ENCODE peak calls at places on chromosomes 12 and 14, in five cellular contexts. K is left ventricle myocardium inferior; R is CD8-positive, alpha-beta T cell; S is BE2C; N is astrocyte. Z is an unnamed sample. For H3K4me1, H3K36me3 and H3K27me3, the result is how much of the 10 kb centered on the place peaks cover.

GRCh38 chr14:101726295-101726953 is 35.1 kb upstream of the PPP2R5C start:
- DNase-seq in K (no peak), R (no peak), S (no peak), N (no peak), Z (no peak)

GRCh38 chr12:125021096-125021495 is 27.7 kb downstream of the BRI3BP start:
- DNase-seq in K (no peak), R (no peak), S (no peak), N (no peak), Z (no peak)

GRCh38 chr12:60172696-60173095 is 576.9 kb downstream of the SLC16A7 start:
- DNase-seq in K (no peak), R (no peak), S (no peak), N (no peak), Z (no peak)

GRCh38 chr12:93547778-93548177 is 24.7 kb upstream of the SOCS2 start:
- DNase-seq in K (no peak), R (no peak), S (no peak), N (no peak), Z (no peak)

GRCh38 chr12:20248646-20249045 is 119.7 kb upstream of the PDE3A start:
- DNase-seq in K (no peak), R (no peak), S (no peak), N (no peak), Z (no peak)

GRCh38 chr12:132523576-132524331 is 33.8 kb downstream of the FBRSL1 start:
- DNase-seq in K (peak), R (peak), S (peak), N (no peak), Z (peak)

GRCh38 chr14:103436533-103436932 is 51.3 kb downstream of the MARK3 start:
- DNase-seq in K (no peak), R (no peak), S (no peak), N (no peak), Z (no peak)

GRCh38 chr14:54572316-54572715 is 5.4 kb downstream of the SAMD4A start:
- DNase-seq in K (no peak), R (no peak), S (peak), N (no peak), Z (no peak)

GRCh38 chr12:132618683-132619043 is at the start of gene P2RX2:
- DNase-seq in K (no peak), R (no peak), S (peak), N (no peak), Z (no peak)

GRCh38 chr14:103126088-103126872 is 3.0 kb downstream of the TNFAIP2 start:
- DNase-seq in K (peak), R (no peak), S (no peak), N (no peak), Z (no peak)

GRCh38 chr14:61192970-61193369 is 88.2 kb downstream of the TMEM30B start:
- DNase-seq in K (no peak), R (no peak), S (no peak), N (peak), Z (no peak)

GRCh38 chr12:28622416-28622815 is 432.2 kb downstream of the CCDC91 start:
- DNase-seq in K (no peak), R (no peak), S (no peak), N (peak), Z (no peak)

DNA sequence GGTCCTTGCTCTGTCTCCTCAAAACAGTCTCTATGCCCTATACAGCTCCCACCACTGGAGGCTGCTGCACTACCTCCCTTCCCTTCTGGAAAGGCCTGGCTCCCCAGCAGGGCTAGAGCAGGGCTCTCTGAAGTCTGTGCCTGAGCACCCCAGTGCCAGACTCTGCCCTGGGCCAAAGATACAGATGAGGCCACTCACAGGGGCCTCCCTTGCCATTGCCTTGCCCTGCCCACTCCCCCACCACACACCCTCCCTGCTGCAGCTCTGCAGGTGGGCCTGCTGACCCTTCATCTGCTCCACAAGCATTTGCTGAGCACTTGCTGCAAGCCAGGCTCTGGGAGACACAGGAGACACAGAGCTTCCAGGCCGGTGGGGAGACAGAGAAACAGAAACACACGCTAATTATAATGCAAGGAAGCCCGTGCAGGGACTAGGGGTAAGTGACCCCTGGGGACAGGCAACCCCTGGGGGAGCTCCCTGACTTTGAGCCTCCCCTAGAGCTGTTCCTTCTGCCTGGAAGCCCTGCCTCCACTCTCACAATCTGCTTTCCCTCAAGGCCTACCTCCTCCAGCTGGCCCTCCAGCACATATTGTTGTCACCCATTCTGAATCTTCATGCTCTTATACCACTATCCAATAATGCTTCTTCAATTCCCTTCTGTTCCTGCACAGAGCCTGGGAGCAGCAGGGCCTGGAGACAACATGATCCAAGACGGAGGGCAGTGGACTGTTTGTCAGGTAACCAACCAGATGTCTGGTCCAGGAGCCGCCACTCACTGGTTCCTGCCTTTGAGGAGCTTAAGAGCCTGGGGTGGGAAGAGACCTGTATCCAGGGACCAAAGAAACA is 32.6 kb upstream of the PNMA1 start:
- DNase-seq in K (no peak), R (no peak), S (peak), N (no peak), Z (no peak)
- H3K4me1 ChIP-seq in K (half or more), R (half or more), S (half or more), N (under half), Z (half or more)

GRCh38 chr12:50441763-50442162 is 41.1 kb downstream of the LARP4 start:
- DNase-seq in K (no peak), R (no peak), S (no peak), N (no peak), Z (no peak)
- H3K36me3 ChIP-seq in K (half or more), R (half or more), S (half or more), N (half or more), Z (under half)

DNA sequence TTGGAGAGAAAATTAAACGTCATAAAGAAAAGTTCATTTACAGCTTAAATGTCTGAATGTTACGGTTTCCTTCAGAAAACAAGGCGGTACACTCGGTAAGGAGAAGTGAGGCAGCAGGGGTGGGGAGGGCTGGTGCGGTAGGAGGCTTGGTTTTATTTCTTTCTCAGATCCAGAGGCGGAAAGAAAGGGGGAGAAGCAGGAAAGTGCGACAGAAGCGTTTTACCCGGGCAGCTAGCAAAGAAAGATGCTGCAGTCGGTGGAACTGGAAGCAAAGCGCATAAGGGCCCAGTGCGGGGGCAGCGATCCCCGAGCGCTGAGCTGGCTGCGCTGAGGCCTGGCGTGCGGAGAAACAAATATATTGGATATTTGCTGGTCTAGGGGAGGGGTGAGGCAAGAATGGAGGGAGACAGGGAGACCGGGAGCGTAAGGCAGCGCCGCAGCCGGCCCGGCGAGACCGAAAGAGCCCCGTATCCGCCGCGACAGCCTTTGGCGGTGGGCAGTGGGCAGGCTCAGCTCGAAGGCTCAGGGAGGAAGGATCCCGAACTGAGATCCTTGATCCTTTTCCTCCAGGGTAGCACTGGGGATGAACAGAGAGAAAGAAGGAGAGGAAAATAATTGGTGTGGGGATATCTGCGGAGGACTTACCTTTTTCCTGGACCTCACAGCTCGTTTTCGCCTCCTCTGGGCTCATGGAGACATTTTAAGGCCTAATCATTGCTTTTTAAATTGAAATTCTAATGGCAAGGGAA is 6.4 kb upstream of the HOXC11 start:
- DNase-seq in K (no peak), R (no peak), S (no peak), N (no peak), Z (no peak)
- H3K27me3 ChIP-seq in K (half or more), R (half or more), S (under half), N (half or more), Z (half or more)

DNA sequence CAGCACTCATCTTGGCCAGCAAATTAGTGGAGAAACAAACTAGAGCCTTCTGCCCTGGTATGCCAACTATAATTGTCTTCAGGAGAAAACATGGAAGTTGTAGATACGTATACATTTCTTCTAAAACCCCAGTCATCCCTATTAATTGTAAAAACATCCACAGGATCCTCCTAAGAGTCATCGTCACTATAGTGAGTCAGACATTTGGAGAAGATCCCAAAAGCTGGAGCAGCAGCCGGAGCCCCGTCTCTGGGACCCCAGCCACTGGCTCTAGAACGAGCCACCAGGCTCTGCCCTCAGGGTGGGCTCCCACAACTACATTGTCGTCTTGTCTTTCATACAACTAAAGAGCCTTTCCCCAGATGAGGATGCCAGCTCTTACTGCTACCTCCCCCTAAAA is 15.5 kb downstream of the PRKAB1 start:
- DNase-seq in K (no peak), R (no peak), S (no peak), N (peak), Z (no peak)
- H3K4me1 ChIP-seq in K (half or more), R (under half), S (under half), N (under half), Z (under half)

DNA sequence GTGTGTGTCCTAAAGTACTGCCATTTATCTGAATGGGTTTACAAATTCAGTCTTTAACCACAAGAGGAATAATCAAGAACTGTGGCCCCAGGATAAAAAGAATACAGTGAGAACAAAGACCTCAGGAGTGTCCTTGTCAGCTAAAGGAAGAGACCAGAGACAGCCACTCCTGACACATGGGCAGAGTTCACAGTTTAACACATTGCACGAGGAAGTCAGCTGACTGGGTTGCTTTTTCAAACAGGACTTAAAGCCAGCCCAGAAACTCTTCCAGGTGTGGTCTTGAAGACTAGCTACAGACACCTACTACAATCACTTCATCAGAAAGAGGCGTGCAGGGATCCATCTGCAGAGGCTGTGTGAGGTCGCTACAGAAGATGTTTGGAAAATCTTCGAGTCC is 42.8 kb downstream of the GNS start:
- DNase-seq in K (no peak), R (no peak), S (no peak), N (no peak), Z (no peak)
- H3K36me3 ChIP-seq in K (half or more), R (under half), S (under half), N (under half), Z (under half)

GRCh38 chr14:60166144-60166543 is 946 bp upstream of the DHRS7 start:
- DNase-seq in K (no peak), R (no peak), S (no peak), N (no peak), Z (no peak)

GRCh38 chr14:60171690-60172089 is 6.5 kb upstream of the DHRS7 start:
- DNase-seq in K (no peak), R (no peak), S (no peak), N (no peak), Z (no peak)

GRCh38 chr14:60168841-60169240 is 3.6 kb upstream of the DHRS7 start:
- DNase-seq in K (no peak), R (no peak), S (no peak), N (no peak), Z (no peak)

GRCh38 chr14:60170948-60171347 is 5.8 kb upstream of the DHRS7 start:
- DNase-seq in K (no peak), R (no peak), S (no peak), N (no peak), Z (no peak)

DNA sequence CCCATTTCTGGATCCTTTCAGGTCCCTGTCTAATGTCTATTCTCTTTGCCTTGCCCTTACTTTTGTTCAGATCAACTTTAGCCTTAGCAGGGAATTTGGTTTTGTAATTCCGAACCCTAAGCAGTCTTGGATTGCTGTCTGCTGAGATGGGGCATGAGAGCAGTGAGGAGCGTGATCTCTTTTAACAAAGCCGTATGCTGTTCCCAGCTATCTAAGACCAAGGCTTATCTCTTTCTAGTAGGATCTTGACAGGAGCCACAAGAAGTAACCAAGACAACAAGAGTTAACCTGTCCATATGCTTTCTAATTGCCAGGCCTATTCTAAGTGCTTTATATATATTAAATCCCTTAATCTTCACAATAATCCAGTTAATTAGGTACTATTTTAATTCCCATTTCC is 4.5 kb upstream of the DHRS7 start:
- DNase-seq in K (no peak), R (no peak), S (no peak), N (no peak), Z (no peak)
- H3K27me3 ChIP-seq in K (under half), R (under half), S (under half), N (under half), Z (under half)

GRCh38 chr12:46208370-46208769 is 60.5 kb downstream of the SLC38A1 start:
- DNase-seq in K (no peak), R (no peak), S (no peak), N (no peak), Z (no peak)

GRCh38 chr12:46212108-46212982 is 56.5 kb downstream of the SLC38A1 start:
- DNase-seq in K (no peak), R (no peak), S (no peak), N (no peak), Z (no peak)

GRCh38 chr12:46209914-46210834 is 58.7 kb downstream of the SLC38A1 start:
- DNase-seq in K (peak), R (no peak), S (no peak), N (peak), Z (peak)

GRCh38 chr12:46209165-46209564 is 59.7 kb downstream of the SLC38A1 start:
- DNase-seq in K (no peak), R (no peak), S (no peak), N (peak), Z (peak)

GRCh38 chr12:46210835-46211439 is 57.9 kb downstream of the SLC38A1 start:
- DNase-seq in K (no peak), R (no peak), S (no peak), N (no peak), Z (no peak)
- H3K4me1 ChIP-seq in K (half or more), R (half or more), S (under half), N (under half), Z (half or more)

GRCh38 chr12:57093412-57094193 is 4.7 kb downstream of the NAB2 start:
- DNase-seq in K (peak), R (no peak), S (peak), N (peak), Z (peak)
- H3K36me3 ChIP-seq in K (half or more), R (under half), S (under half), N (under half), Z (under half)

GRCh38 chr12:51948066-51948465 is 3.4 kb upstream of the ACVR1B start:
- DNase-seq in K (no peak), R (no peak), S (no peak), N (no peak), Z (no peak)

GRCh38 chr12:51944608-51945233 is 6.8 kb upstream of the ACVR1B start:
- DNase-seq in K (no peak), R (no peak), S (no peak), N (no peak), Z (no peak)

GRCh38 chr12:51950682-51951198 is 759 bp upstream of the ACVR1B start:
- DNase-seq in K (no peak), R (no peak), S (no peak), N (no peak), Z (no peak)

GRCh38 chr12:51949342-51950030 is 2.0 kb upstream of the ACVR1B start:
- DNase-seq in K (no peak), R (no peak), S (no peak), N (no peak), Z (no peak)

DNA sequence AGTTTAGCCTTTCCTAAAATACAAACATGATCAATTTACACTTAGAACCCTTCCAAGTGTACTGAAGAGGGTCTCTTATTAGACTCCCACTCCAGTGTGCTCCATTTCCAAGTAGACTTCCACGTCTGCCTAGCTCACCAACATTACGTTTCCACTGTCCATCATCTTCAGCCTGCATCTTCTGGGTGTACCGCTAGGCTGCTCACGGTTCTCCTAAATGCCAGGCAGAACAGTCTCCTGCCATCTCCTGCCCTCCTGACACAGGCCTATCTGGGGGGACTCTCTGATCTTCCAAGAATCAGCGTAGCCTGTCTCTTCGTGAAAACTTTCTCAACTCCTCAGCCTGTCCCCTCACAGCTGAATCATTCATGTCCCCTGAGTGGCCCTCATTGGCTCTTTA is 3.9 kb upstream of the ACVR1B start:
- DNase-seq in K (no peak), R (no peak), S (no peak), N (no peak), Z (no peak)
- H3K27me3 ChIP-seq in K (under half), R (under half), S (under half), N (under half), Z (under half)

GRCh38 chr12:123067654-123068053 is 83.2 kb downstream of the PITPNM2 start:
- DNase-seq in K (no peak), R (no peak), S (no peak), N (no peak), Z (no peak)
- H3K4me1 ChIP-seq in K (half or more), R (under half), S (under half), N (under half), Z (under half)

Z was measured in CD4-positive, alpha-beta memory T cell.